ENCODE peak calls at places on chromosomes 2 and 18, in ten cellular contexts. O is CD8-positive, alpha-beta T cell; M is testis; V is RWPE1; N is hepatocyte; Z is cardiac muscle cell; Q is CD4-positive, alpha-beta T cell; W is fibroblast of lung; I is brain microvascular endothelial cell; Y is aorta. C is an unnamed sample.

GRCh38 chr2:69375494-69376353 is 11.3 kb downstream of the GFPT1 start:
- DNase-seq in O (no peak), M (no peak), V (peak), N (peak), Z (peak), Q (no peak), W (peak), I (no peak), Y (no peak), C (no peak)

GRCh38 chr18:50836521-50836957 is 16.7 kb upstream of the MRO start:
- DNase-seq in O (no peak), M (no peak), V (peak), N (no peak), Z (no peak), Q (no peak), W (peak), I (peak), Y (no peak), C (no peak)

GRCh38 chr2:189254268-189254883 is 74.8 kb upstream of the COL5A2 start:
- DNase-seq in O (no peak), M (no peak), V (peak), N (peak), Z (peak), Q (no peak), W (peak), I (peak), Y (peak), C (no peak)

GRCh38 chr2:98637401-98638144 is 29.2 kb downstream of the UNC50 start:
- DNase-seq in O (peak), M (no peak), V (no peak), N (no peak), Z (no peak), Q (peak), W (no peak), I (no peak), Y (no peak), C (no peak)

GRCh38 chr2:68031043-68031442 is 31.8 kb downstream of the C1D start:
- DNase-seq in O (no peak), M (no peak), V (no peak), N (no peak), Z (no peak), Q (no peak), W (peak), I (no peak), Y (no peak), C (no peak)

GRCh38 chr2:206616141-206616540 is 26.1 kb upstream of the FAM237A start:
- DNase-seq in O (no peak), M (no peak), V (peak), N (peak), Z (no peak), Q (no peak), W (no peak), I (no peak), Y (no peak), C (no peak)

GRCh38 chr2:71100195-71100964 is 29.6 kb downstream of the MCEE start:
- DNase-seq in O (peak), M (peak), V (peak), N (peak), Z (peak), Q (peak), W (peak), I (peak), Y (peak), C (peak)

GRCh38 chr2:122704109-122704563 is 948.7 kb downstream of the TSN start:
- DNase-seq in O (no peak), M (no peak), V (no peak), N (no peak), Z (no peak), Q (no peak), W (no peak), I (no peak), Y (no peak), C (no peak)

GRCh38 chr2:226802573-226802972 is 3.0 kb upstream of the IRS1 start:
- DNase-seq in O (no peak), M (no peak), V (peak), N (peak), Z (peak), Q (no peak), W (peak), I (peak), Y (no peak), C (no peak)

GRCh38 chr2:205161156-205161555 is 521.1 kb upstream of the NRP2 start:
- DNase-seq in O (no peak), M (no peak), V (no peak), N (no peak), Z (no peak), Q (no peak), W (peak), I (no peak), Y (no peak), C (no peak)

GRCh38 chr18:61949946-61950345 is 57.1 kb upstream of the RNF152 start:
- DNase-seq in O (no peak), M (no peak), V (peak), N (no peak), Z (no peak), Q (no peak), W (peak), I (peak), Y (peak), C (no peak)

GRCh38 chr2:84865181-84865783 is 15.6 kb downstream of the TRABD2A start:
- DNase-seq in O (peak), M (no peak), V (no peak), N (no peak), Z (no peak), Q (no peak), W (peak), I (no peak), Y (no peak), C (no peak)

GRCh38 chr18:22503803-22504202 is 86.1 kb upstream of the CTAGE1 start:
- DNase-seq in O (no peak), M (no peak), V (no peak), N (peak), Z (no peak), Q (no peak), W (peak), I (no peak), Y (no peak), C (no peak)

GRCh38 chr18:7846315-7846714 is 279.2 kb downstream of the PTPRM start:
- DNase-seq in O (no peak), M (no peak), V (no peak), N (no peak), Z (no peak), Q (no peak), W (no peak), I (no peak), Y (no peak), C (no peak)

GRCh38 chr2:133247613-133248012 is 320.6 kb downstream of the NCKAP5 start:
- DNase-seq in O (no peak), M (no peak), V (no peak), N (no peak), Z (no peak), Q (no peak), W (no peak), I (no peak), Y (no peak), C (no peak)

GRCh38 chr2:190763901-190764514 is 115.1 kb downstream of the NAB1 start:
- DNase-seq in O (no peak), M (no peak), V (no peak), N (no peak), Z (no peak), Q (no peak), W (no peak), I (peak), Y (no peak), C (no peak)

GRCh38 chr2:112640800-112641675 is 4.7 kb upstream of the SLC20A1 start:
- DNase-seq in O (no peak), M (no peak), V (peak), N (no peak), Z (no peak), Q (no peak), W (peak), I (peak), Y (no peak), C (no peak)

GRCh38 chr2:70525032-70525431 is 28.6 kb downstream of the TGFA start:
- DNase-seq in O (no peak), M (no peak), V (peak), N (no peak), Z (no peak), Q (no peak), W (no peak), I (no peak), Y (no peak), C (no peak)

GRCh38 chr2:71789556-71790219 is 336.3 kb downstream of the DYSF start:
- DNase-seq in O (peak), M (peak), V (no peak), N (no peak), Z (no peak), Q (no peak), W (no peak), I (no peak), Y (no peak), C (peak)

GRCh38 chr2:75729861-75730260 is 19.1 kb upstream of the GCFC2 start:
- DNase-seq in O (no peak), M (no peak), V (no peak), N (peak), Z (peak), Q (no peak), W (peak), I (no peak), Y (no peak), C (no peak)

GRCh38 chr2:101265893-101266499 is 13.3 kb downstream of the CNOT11 start:
- DNase-seq in O (no peak), M (no peak), V (peak), N (peak), Z (no peak), Q (no peak), W (no peak), I (no peak), Y (no peak), C (no peak)

GRCh38 chr18:3264362-3264761 is 2.4 kb downstream of the MYL12B start:
- DNase-seq in O (no peak), M (no peak), V (no peak), N (peak), Z (no peak), Q (no peak), W (no peak), I (no peak), Y (no peak), C (no peak)

GRCh38 chr18:8938817-8939216 is 163.7 kb upstream of the NDUFV2 start:
- DNase-seq in O (no peak), M (no peak), V (no peak), N (no peak), Z (no peak), Q (no peak), W (no peak), I (no peak), Y (no peak), C (no peak)

GRCh38 chr18:59605633-59606192 is 91.5 kb downstream of the CCBE1 start:
- DNase-seq in O (no peak), M (peak), V (no peak), N (no peak), Z (no peak), Q (no peak), W (peak), I (peak), Y (no peak), C (no peak)

GRCh38 chr2:18167871-18168270 is 289.4 kb downstream of the KCNS3 start:
- DNase-seq in O (no peak), M (no peak), V (no peak), N (no peak), Z (no peak), Q (no peak), W (no peak), I (peak), Y (no peak), C (no peak)

GRCh38 chr2:236871500-236872001 is 214.1 kb upstream of the COPS8 start:
- DNase-seq in O (no peak), M (peak), V (peak), N (peak), Z (no peak), Q (no peak), W (peak), I (peak), Y (peak), C (peak)

DNA sequence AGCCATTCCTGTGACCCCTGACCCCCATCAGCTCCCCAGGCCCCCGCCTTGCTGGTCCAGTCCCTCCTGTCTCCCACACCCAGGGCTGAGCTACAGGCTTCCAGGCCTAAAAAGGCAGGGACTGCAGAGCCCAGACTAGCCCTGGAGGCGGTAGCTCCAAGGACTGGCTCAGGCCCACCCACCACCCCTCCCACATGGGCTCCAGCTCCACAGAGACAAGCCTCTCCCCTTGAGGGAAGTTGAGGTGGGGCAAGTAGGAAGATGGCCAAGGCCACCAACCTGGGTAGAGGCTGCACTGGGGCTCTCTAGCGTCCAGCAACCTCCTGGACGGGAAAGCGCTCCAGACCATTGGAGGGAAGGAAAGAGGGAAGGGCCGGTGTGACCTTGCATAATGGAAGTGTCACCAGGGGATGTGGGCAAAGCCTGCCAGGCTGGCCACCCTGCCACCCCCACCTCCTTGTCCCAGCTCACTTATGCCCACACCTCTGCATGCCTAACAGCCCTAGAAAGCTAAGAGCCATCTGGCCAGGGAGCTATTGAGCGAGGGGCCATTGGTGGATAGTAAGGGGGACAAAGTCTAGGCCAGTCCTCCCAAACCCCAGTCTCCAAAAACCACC is 63.1 kb downstream of the TNS1 start:
- DNase-seq in O (no peak), M (no peak), V (no peak), N (no peak), Z (no peak), Q (no peak), W (no peak), I (no peak), Y (peak), C (no peak)
- H3K27ac ChIP-seq in O (no peak), M (peak), V (no peak), N (no peak), Z (no peak), Q (no peak), W (no peak), I (no peak), Y (peak), C (no peak)

DNA sequence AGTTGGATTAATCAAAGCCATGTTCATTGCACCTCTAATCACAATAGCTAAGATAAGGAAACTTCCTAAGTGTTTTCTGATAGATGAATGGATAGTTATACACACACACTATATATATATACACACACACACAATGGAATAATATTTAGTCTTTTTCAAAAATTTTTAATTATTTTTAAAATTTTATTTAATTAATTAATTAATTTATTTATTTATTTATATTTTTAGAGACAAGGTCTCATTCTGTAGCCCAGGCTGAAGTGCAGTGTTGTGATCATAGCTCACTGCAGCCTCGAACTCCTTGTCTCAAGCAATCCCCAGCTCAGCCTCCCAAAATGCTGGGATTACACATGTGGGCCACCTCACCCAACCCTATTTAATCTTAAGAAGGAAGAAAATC is 481.0 kb upstream of the TNP1 start:
- DNase-seq in O (no peak), M (no peak), V (no peak), N (no peak), Z (no peak), Q (no peak), W (no peak), I (no peak), Y (no peak), C (no peak)
- H3K27ac ChIP-seq in O (no peak), M (no peak), V (no peak), N (no peak), Z (no peak), Q (no peak), W (no peak), I (no peak), Y (no peak), C (no peak)

GRCh38 chr18:47113796-47114540 is 36.3 kb downstream of the HDHD2 start:
- DNase-seq in O (no peak), M (no peak), V (no peak), N (no peak), Z (no peak), Q (no peak), W (no peak), I (no peak), Y (no peak), C (no peak)

GRCh38 chr18:47109049-47109448 is 41.3 kb downstream of the HDHD2 start:
- DNase-seq in O (no peak), M (no peak), V (no peak), N (no peak), Z (no peak), Q (no peak), W (no peak), I (no peak), Y (no peak), C (no peak)

GRCh38 chr18:47108373-47108772 is 41.9 kb downstream of the HDHD2 start:
- DNase-seq in O (no peak), M (no peak), V (no peak), N (no peak), Z (no peak), Q (no peak), W (no peak), I (no peak), Y (no peak), C (no peak)

GRCh38 chr18:47109720-47110119 is 40.6 kb downstream of the HDHD2 start:
- DNase-seq in O (no peak), M (no peak), V (no peak), N (no peak), Z (no peak), Q (no peak), W (no peak), I (no peak), Y (no peak), C (no peak)

DNA sequence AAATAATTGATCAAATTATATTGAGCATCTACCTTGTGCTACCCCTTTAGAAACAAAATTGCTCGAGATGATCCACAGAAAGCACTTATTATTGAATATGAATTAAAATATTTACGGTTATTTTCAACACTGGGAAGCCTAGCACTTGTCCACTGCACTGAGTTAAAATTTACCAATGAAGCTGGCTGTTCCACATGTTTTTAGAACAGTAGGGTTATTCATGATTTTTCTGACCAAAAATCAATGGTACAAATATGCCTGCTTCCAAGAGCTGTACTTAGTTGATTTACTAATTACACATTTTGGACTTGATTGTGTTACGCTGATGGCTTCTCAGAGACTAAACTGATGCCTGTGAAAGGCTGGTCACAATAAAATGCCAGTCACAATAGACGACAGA is 39.4 kb downstream of the HDHD2 start:
- DNase-seq in O (no peak), M (no peak), V (no peak), N (no peak), Z (no peak), Q (no peak), W (no peak), I (no peak), Y (no peak), C (no peak)
- H3K27ac ChIP-seq in O (no peak), M (no peak), V (no peak), N (no peak), Z (no peak), Q (no peak), W (no peak), I (no peak), Y (no peak), C (no peak)

GRCh38 chr2:234335676-234336228 is 161.1 kb downstream of the ARL4C start:
- DNase-seq in O (peak), M (peak), V (peak), N (peak), Z (peak), Q (peak), W (peak), I (peak), Y (peak), C (peak)
- H3K27ac ChIP-seq in O (no peak), M (peak), V (peak), N (peak), Z (no peak), Q (no peak), W (no peak), I (no peak), Y (no peak), C (peak)

GRCh38 chr2:218228366-218229092 is 11.5 kb downstream of the ARPC2 start:
- DNase-seq in O (no peak), M (no peak), V (peak), N (no peak), Z (no peak), Q (no peak), W (no peak), I (no peak), Y (no peak), C (no peak)

GRCh38 chr2:218233543-218233942 is 16.6 kb downstream of the ARPC2 start:
- DNase-seq in O (no peak), M (no peak), V (no peak), N (no peak), Z (no peak), Q (no peak), W (no peak), I (no peak), Y (no peak), C (no peak)

GRCh38 chr2:218229239-218229638 is 12.2 kb downstream of the ARPC2 start:
- DNase-seq in O (peak), M (no peak), V (peak), N (no peak), Z (peak), Q (no peak), W (peak), I (peak), Y (no peak), C (no peak)

GRCh38 chr2:218229851-218230250 is 12.9 kb downstream of the ARPC2 start:
- DNase-seq in O (no peak), M (no peak), V (no peak), N (no peak), Z (no peak), Q (no peak), W (no peak), I (no peak), Y (no peak), C (no peak)

DNA sequence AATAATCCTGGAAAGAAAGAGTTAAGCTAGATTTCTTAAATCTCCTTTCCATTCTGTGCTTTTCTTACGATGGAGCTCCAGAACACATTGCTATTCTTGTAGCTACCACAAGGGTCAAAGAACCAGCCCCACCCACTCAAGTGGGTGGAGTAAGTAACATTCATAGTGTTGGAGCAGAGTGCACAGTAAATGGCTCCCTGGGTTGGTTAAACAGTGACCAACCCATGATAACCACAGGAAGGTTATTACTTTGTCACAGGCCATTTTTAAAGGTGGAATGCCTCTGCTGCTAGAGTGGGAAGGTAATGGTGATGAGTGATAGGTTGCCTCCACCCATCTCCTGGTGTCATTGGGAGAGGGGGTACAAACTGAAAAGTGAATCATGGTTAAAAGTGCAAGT is 13.9 kb downstream of the ARPC2 start:
- DNase-seq in O (no peak), M (no peak), V (no peak), N (peak), Z (no peak), Q (no peak), W (peak), I (peak), Y (no peak), C (no peak)
- H3K27ac ChIP-seq in O (peak), M (no peak), V (peak), N (peak), Z (peak), Q (peak), W (no peak), I (no peak), Y (peak), C (no peak)

DNA sequence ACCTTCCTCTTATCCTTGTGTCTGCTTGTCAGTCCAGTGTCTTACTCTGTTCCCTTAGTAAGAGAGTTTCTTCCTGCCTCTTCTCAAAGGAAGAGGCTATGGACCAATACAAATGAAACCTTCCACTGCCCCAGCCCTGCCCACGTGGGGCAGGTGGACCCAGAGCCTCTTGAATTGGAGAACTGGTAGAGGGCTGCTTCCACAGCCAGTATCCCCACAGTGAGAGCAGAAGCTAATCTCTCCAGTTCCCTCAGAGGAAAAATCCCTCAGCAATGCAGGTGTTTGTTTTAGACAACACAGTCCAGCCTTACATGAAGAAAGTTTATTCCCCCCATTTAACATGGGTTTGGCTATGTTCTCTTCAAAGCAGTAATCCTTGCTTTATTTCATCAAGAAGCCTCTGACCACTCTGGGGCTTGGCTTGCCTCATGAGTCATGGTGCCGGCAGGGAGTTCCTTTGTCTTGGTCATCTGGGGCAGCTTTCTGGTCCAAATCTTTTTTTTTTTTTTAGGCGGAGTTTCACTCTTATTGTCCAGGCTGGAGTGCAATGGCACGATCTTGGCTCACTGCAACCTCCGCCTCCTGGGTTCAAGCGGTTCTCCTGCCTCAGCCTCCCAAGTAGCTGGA is 6.5 kb upstream of the CYBRD1 start:
- DNase-seq in O (no peak), M (no peak), V (peak), N (no peak), Z (no peak), Q (no peak), W (peak), I (peak), Y (peak), C (no peak)
- H3K27ac ChIP-seq in O (no peak), M (no peak), V (no peak), N (no peak), Z (no peak), Q (no peak), W (no peak), I (no peak), Y (no peak), C (no peak)